ENCODE peak calls at places on chromosome 19, in six cellular contexts. P is T-helper 1 cell, B is C1 segment of cervical spinal cord, Z is glomerular endothelial cell, V is iris pigment epithelial cell, X is GM12864. E is an unnamed sample.

GRCh38 chr19:48999481-49000325 is 6.0 kb downstream of the RUVBL2 start:
- DNase-seq in X (no peak), B (no peak), V (peak; percentile 77), P (peak; percentile 66), Z (no peak), E (peak; percentile 45)

GRCh38 chr19:38266981-38267597 is 2.7 kb downstream of the SPINT2 start:
- DNase-seq in X (no peak), V (peak; percentile 50), P (no peak), B (no peak), Z (no peak), E (peak; percentile 15)

GRCh38 chr19:3982701-3983541 is 2.3 kb downstream of the EEF2 start:
- DNase-seq in B (no peak), P (no peak), V (peak; percentile 73), X (no peak), Z (no peak), E (no peak)

GRCh38 chr19:4557971-4558941 is 1.2 kb downstream of the SEMA6B start:
- DNase-seq in X (no peak), P (no peak), Z (no peak), V (no peak), B (no peak), E (no peak)

GRCh38 chr19:11177592-11177991 is 19.8 kb downstream of the KANK2 start:
- DNase-seq in V (no peak), Z (no peak), P (no peak), B (no peak), X (no peak), E (no peak)

GRCh38 chr19:8161135-8161646 is 11.8 kb upstream of the FBN3 start:
- DNase-seq in V (peak; percentile 25), X (peak; percentile 40), B (no peak), P (peak; percentile 59), Z (no peak), E (no peak)

GRCh38 chr19:1657632-1658445 is 5.4 kb upstream of the TCF3 start:
- DNase-seq in X (no peak), B (no peak), V (no peak), Z (no peak), P (no peak), E (no peak)

GRCh38 chr19:34430738-34431625 is 2.8 kb downstream of the UBA2 start:
- DNase-seq in P (peak; percentile 74), Z (no peak), X (peak; percentile 39), V (peak; percentile 62), B (no peak), E (peak; percentile 64)

GRCh38 chr19:15265849-15266248 is 33.6 kb upstream of the EPHX3 start:
- DNase-seq in B (peak; percentile 87), P (no peak), Z (peak; percentile 55), X (no peak), V (peak; percentile 90), E (peak; percentile 53)

GRCh38 chr19:13160557-13160956 is 10.3 kb downstream of the IER2 start:
- DNase-seq in X (no peak), P (no peak), B (no peak), V (peak; percentile 55), Z (no peak), E (no peak)

GRCh38 chr19:51552996-51553725 is 17.9 kb upstream of the ZNF175 start:
- DNase-seq in P (peak; percentile 16), V (peak; percentile 32), X (no peak), Z (no peak), B (no peak), E (peak; percentile 56)

GRCh38 chr19:13984186-13984585 is 21.9 kb downstream of the RFX1 start:
- DNase-seq in B (no peak), Z (no peak), X (no peak), V (no peak), P (no peak), E (no peak)

GRCh38 chr19:17209126-17210036 is 5.8 kb upstream of the USE1 start:
- DNase-seq in B (no peak), X (peak; percentile 47), Z (no peak), P (peak; percentile 40), V (peak; percentile 40), E (peak; percentile 77)

GRCh38 chr19:1183543-1184172 is 9.6 kb upstream of the SBNO2 start:
- DNase-seq in Z (no peak), B (no peak), P (no peak), X (no peak), V (peak; percentile 46), E (no peak)

GRCh38 chr19:35545001-35545854 is at the start of gene TMEM147:
- DNase-seq in X (peak; percentile 53), Z (no peak), P (peak; percentile 86), V (peak; percentile 85), B (peak; percentile 81), E (peak; percentile 95)